ENCODE peak calls at places on chromosome 17, in eight cellular contexts. One of them, this sample, is unnamed.
A peak's percentile ranks its signal among the peaks of the same experiment; 100 is the strongest.

GRCh38 chr17:4152471-4152870 is 9.5 kb downstream of the CYB5D2 start:
- DNase-seq in GM12892: no peak
- DNase-seq in NCI-H2171 treated with DMSO at 0.1 percent for 48 hours: no peak
- DNase-seq in EL: peak; percentile 75
- DNase-seq in substantia nigra: no peak
- DNase-seq in mucosa of gallbladder: no peak
- DNase-seq in endothelial cell: no peak
- DNase-seq in RPMI7951: no peak
- DNase-seq in this sample: no peak

GRCh38 chr17:79005063-79005861 is 4.3 kb downstream of the CANT1 start:
- DNase-seq in GM12892: no peak
- DNase-seq in NCI-H2171 treated with DMSO at 0.1 percent for 48 hours: peak; percentile 88
- DNase-seq in EL: no peak
- DNase-seq in substantia nigra: no peak
- DNase-seq in mucosa of gallbladder: peak; percentile 65
- DNase-seq in endothelial cell: no peak
- DNase-seq in RPMI7951: no peak
- DNase-seq in this sample: no peak

GRCh38 chr17:51164911-51165679 is 1.1 kb upstream of the NME2 start:
- DNase-seq in GM12892: no peak
- DNase-seq in NCI-H2171 treated with DMSO at 0.1 percent for 48 hours: peak; percentile 64
- DNase-seq in EL: no peak
- DNase-seq in substantia nigra: no peak
- DNase-seq in mucosa of gallbladder: no peak
- DNase-seq in endothelial cell: peak; percentile 12
- DNase-seq in RPMI7951: no peak
- DNase-seq in this sample: peak; percentile 50

GRCh38 chr17:63450551-63450950 is 4.4 kb upstream of the CYB561 start:
- DNase-seq in GM12892: no peak
- DNase-seq in NCI-H2171 treated with DMSO at 0.1 percent for 48 hours: no peak
- DNase-seq in EL: no peak
- DNase-seq in substantia nigra: no peak
- DNase-seq in mucosa of gallbladder: no peak
- DNase-seq in endothelial cell: no peak
- DNase-seq in RPMI7951: peak; percentile 55
- DNase-seq in this sample: no peak

GRCh38 chr17:76246080-76247066 is 6.1 kb upstream of the RNF157 start:
- DNase-seq in GM12892: peak; percentile 79
- DNase-seq in NCI-H2171 treated with DMSO at 0.1 percent for 48 hours: no peak
- DNase-seq in EL: no peak
- DNase-seq in substantia nigra: no peak
- DNase-seq in mucosa of gallbladder: no peak
- DNase-seq in endothelial cell: no peak
- DNase-seq in RPMI7951: no peak
- DNase-seq in this sample: no peak

GRCh38 chr17:45790296-45790922 is 6.3 kb downstream of the CRHR1 start:
- DNase-seq in GM12892: no peak
- DNase-seq in NCI-H2171 treated with DMSO at 0.1 percent for 48 hours: no peak
- DNase-seq in EL: no peak
- DNase-seq in substantia nigra: no peak
- DNase-seq in mucosa of gallbladder: no peak
- DNase-seq in endothelial cell: no peak
- DNase-seq in RPMI7951: no peak
- DNase-seq in this sample: no peak

GRCh38 chr17:8076502-8077266 is 10.8 kb downstream of the ALOX12B start:
- DNase-seq in GM12892: peak; percentile 6
- DNase-seq in NCI-H2171 treated with DMSO at 0.1 percent for 48 hours: no peak
- DNase-seq in EL: no peak
- DNase-seq in substantia nigra: no peak
- DNase-seq in mucosa of gallbladder: no peak
- DNase-seq in endothelial cell: no peak
- DNase-seq in RPMI7951: no peak
- DNase-seq in this sample: no peak

GRCh38 chr17:16352303-16352837 is 899 bp downstream of the CENPV start:
- DNase-seq in GM12892: peak; percentile 41
- DNase-seq in NCI-H2171 treated with DMSO at 0.1 percent for 48 hours: peak; percentile 78
- DNase-seq in EL: peak; percentile 61
- DNase-seq in substantia nigra: no peak
- DNase-seq in mucosa of gallbladder: peak; percentile 49
- DNase-seq in endothelial cell: peak; percentile 49
- DNase-seq in RPMI7951: peak; percentile 38
- DNase-seq in this sample: peak; percentile 90

GRCh38 chr17:3378321-3378720 is 7.8 kb downstream of the OR3A2 start:
- DNase-seq in GM12892: no peak
- DNase-seq in NCI-H2171 treated with DMSO at 0.1 percent for 48 hours: no peak
- DNase-seq in EL: no peak
- DNase-seq in substantia nigra: no peak
- DNase-seq in mucosa of gallbladder: no peak
- DNase-seq in endothelial cell: no peak
- DNase-seq in RPMI7951: no peak
- DNase-seq in this sample: no peak

GRCh38 chr17:75601057-75601987 is 13.7 kb downstream of the MYO15B start:
- DNase-seq in GM12892: peak; percentile 73
- DNase-seq in NCI-H2171 treated with DMSO at 0.1 percent for 48 hours: peak; percentile 22
- DNase-seq in EL: peak; percentile 45
- DNase-seq in substantia nigra: peak; percentile 18
- DNase-seq in mucosa of gallbladder: peak; percentile 65
- DNase-seq in endothelial cell: peak; percentile 70
- DNase-seq in RPMI7951: peak; percentile 38
- DNase-seq in this sample: peak; percentile 75

GRCh38 chr17:4136373-4136772 is 6.5 kb downstream of the ZZEF1 start:
- DNase-seq in GM12892: no peak
- DNase-seq in NCI-H2171 treated with DMSO at 0.1 percent for 48 hours: no peak
- DNase-seq in EL: no peak
- DNase-seq in substantia nigra: no peak
- DNase-seq in mucosa of gallbladder: no peak
- DNase-seq in endothelial cell: no peak
- DNase-seq in RPMI7951: no peak
- DNase-seq in this sample: no peak

GRCh38 chr17:39836117-39836516 is 28.0 kb downstream of the IKZF3 start:
- DNase-seq in GM12892: no peak
- DNase-seq in NCI-H2171 treated with DMSO at 0.1 percent for 48 hours: no peak
- DNase-seq in EL: no peak
- DNase-seq in substantia nigra: no peak
- DNase-seq in mucosa of gallbladder: no peak
- DNase-seq in endothelial cell: no peak
- DNase-seq in RPMI7951: no peak
- DNase-seq in this sample: no peak

GRCh38 chr17:15516150-15516549 is 47.1 kb downstream of the TVP23C start:
- DNase-seq in GM12892: no peak
- DNase-seq in NCI-H2171 treated with DMSO at 0.1 percent for 48 hours: no peak
- DNase-seq in EL: peak; percentile 73
- DNase-seq in substantia nigra: no peak
- DNase-seq in mucosa of gallbladder: no peak
- DNase-seq in endothelial cell: no peak
- DNase-seq in RPMI7951: peak; percentile 43
- DNase-seq in this sample: no peak

GRCh38 chr17:10699861-10700260 is 2.5 kb downstream of the ADPRM start:
- DNase-seq in GM12892: no peak
- DNase-seq in NCI-H2171 treated with DMSO at 0.1 percent for 48 hours: no peak
- DNase-seq in EL: peak; percentile 42
- DNase-seq in substantia nigra: no peak
- DNase-seq in mucosa of gallbladder: no peak
- DNase-seq in endothelial cell: no peak
- DNase-seq in RPMI7951: peak; percentile 1
- DNase-seq in this sample: no peak

GRCh38 chr17:64732336-64733006 is 70.4 kb upstream of the SMURF2 start:
- DNase-seq in GM12892: no peak
- DNase-seq in NCI-H2171 treated with DMSO at 0.1 percent for 48 hours: no peak
- DNase-seq in EL: peak; percentile 91
- DNase-seq in substantia nigra: no peak
- DNase-seq in mucosa of gallbladder: no peak
- DNase-seq in endothelial cell: no peak
- DNase-seq in RPMI7951: peak; percentile 99
- DNase-seq in this sample: no peak

GRCh38 chr17:2560658-2561057 is 32.8 kb upstream of the PAFAH1B1 start:
- DNase-seq in GM12892: no peak
- DNase-seq in NCI-H2171 treated with DMSO at 0.1 percent for 48 hours: no peak
- DNase-seq in EL: no peak
- DNase-seq in substantia nigra: no peak
- DNase-seq in mucosa of gallbladder: no peak
- DNase-seq in endothelial cell: no peak
- DNase-seq in RPMI7951: no peak
- DNase-seq in this sample: no peak

GRCh38 chr17:77454560-77455095 is 313.9 kb downstream of the SEC14L1 start:
- DNase-seq in GM12892: no peak
- DNase-seq in NCI-H2171 treated with DMSO at 0.1 percent for 48 hours: no peak
- DNase-seq in EL: no peak
- DNase-seq in substantia nigra: no peak
- DNase-seq in mucosa of gallbladder: peak; percentile 12
- DNase-seq in endothelial cell: no peak
- DNase-seq in RPMI7951: no peak
- DNase-seq in this sample: no peak

GRCh38 chr17:49793309-49793708 is 4.8 kb downstream of the KAT7 start:
- DNase-seq in GM12892: no peak
- DNase-seq in NCI-H2171 treated with DMSO at 0.1 percent for 48 hours: no peak
- DNase-seq in EL: no peak
- DNase-seq in substantia nigra: no peak
- DNase-seq in mucosa of gallbladder: no peak
- DNase-seq in endothelial cell: no peak
- DNase-seq in RPMI7951: no peak
- DNase-seq in this sample: no peak

GRCh38 chr17:61406543-61406845 is 6.9 kb downstream of the TBX2 start:
- DNase-seq in GM12892: no peak
- DNase-seq in NCI-H2171 treated with DMSO at 0.1 percent for 48 hours: no peak
- DNase-seq in EL: no peak
- DNase-seq in substantia nigra: no peak
- DNase-seq in mucosa of gallbladder: no peak
- DNase-seq in endothelial cell: no peak
- DNase-seq in RPMI7951: no peak
- DNase-seq in this sample: no peak

GRCh38 chr17:76709077-76709950 is 1.5 kb downstream of the MXRA7 start:
- DNase-seq in GM12892: no peak
- DNase-seq in NCI-H2171 treated with DMSO at 0.1 percent for 48 hours: no peak
- DNase-seq in EL: peak; percentile 99
- DNase-seq in substantia nigra: no peak
- DNase-seq in mucosa of gallbladder: peak; percentile 81
- DNase-seq in endothelial cell: no peak
- DNase-seq in RPMI7951: peak; percentile 81
- DNase-seq in this sample: peak; percentile 71

This sample was measured in neural progenitor cell.